ENCODE peak calls at places on chromosomes 3 and 15, in six cellular contexts. R is WERI-Rb-1, C is kidney tubule cell, W is endothelial cell, H is NCI-H774, I is right atrium auricular region. G is an unnamed sample.

GRCh38 chr3:81521855-81522254 is 239.6 kb downstream of the GBE1 start:
- DNase-seq in R (no peak), C (peak; percentile 40), W (no peak), H (no peak), I (no peak), G (no peak)

GRCh38 chr15:75178171-75178937 is 23.3 kb upstream of the C15orf39 start:
- DNase-seq in R (no peak), C (no peak), W (peak; percentile 35), H (no peak), I (no peak), G (no peak)

GRCh38 chr15:87564666-87565065 is 691.9 kb downstream of the NTRK3 start:
- DNase-seq in R (peak; percentile 22), C (no peak), W (no peak), H (no peak), I (no peak), G (no peak)

GRCh38 chr15:38069506-38069905 is 135.1 kb downstream of the TMCO5A start:
- DNase-seq in R (no peak), C (peak; percentile 86), W (no peak), H (no peak), I (peak; percentile 82), G (peak; percentile 47)

GRCh38 chr15:70523192-70523591 is 240.2 kb downstream of the UACA start:
- DNase-seq in R (no peak), C (no peak), W (no peak), H (no peak), I (no peak), G (no peak)

GRCh38 chr3:20637729-20638128 is 451.7 kb upstream of the SGO1 start:
- DNase-seq in R (no peak), C (peak; percentile 34), W (no peak), H (no peak), I (no peak), G (no peak)

GRCh38 chr3:138396752-138397410 is 37.5 kb upstream of the ESYT3 start:
- DNase-seq in R (no peak), C (no peak), W (no peak), H (no peak), I (no peak), G (no peak)

GRCh38 chr3:99945328-99945995 is 127.8 kb downstream of the CMSS1 start:
- DNase-seq in R (no peak), C (no peak), W (no peak), H (no peak), I (no peak), G (no peak)

GRCh38 chr3:23653647-23654525 is 151.9 kb upstream of the UBE2E1 start:
- DNase-seq in R (no peak), C (no peak), W (no peak), H (no peak), I (no peak), G (no peak)

GRCh38 chr3:73669268-73669667 is 44.5 kb upstream of the PDZRN3 start:
- DNase-seq in R (no peak), C (no peak), W (no peak), H (no peak), I (no peak), G (no peak)

GRCh38 chr3:29203846-29204245 is 77.0 kb upstream of the RBMS3 start:
- DNase-seq in R (no peak), C (no peak), W (no peak), H (no peak), I (no peak), G (no peak)

GRCh38 chr3:47855461-47856383 is 52.8 kb downstream of the DHX30 start:
- DNase-seq in R (no peak), C (no peak), W (no peak), H (no peak), I (no peak), G (no peak)

GRCh38 chr3:31909455-31909854 is 71.6 kb downstream of the OSBPL10 start:
- DNase-seq in R (no peak), C (no peak), W (no peak), H (no peak), I (no peak), G (no peak)

GRCh38 chr15:40763801-40764765 is at the start of gene GCHFR:
- DNase-seq in R (peak; percentile 87), C (peak; percentile 74), W (peak; percentile 71), H (peak; percentile 73), I (peak; percentile 79), G (peak; percentile 17)

GRCh38 chr15:94673801-94674200 is 442.4 kb downstream of the MCTP2 start:
- DNase-seq in R (no peak), C (peak; percentile 22), W (no peak), H (no peak), I (no peak), G (no peak)

GRCh38 chr3:176906046-176906905 is 291.0 kb downstream of the TBL1XR1 start:
- DNase-seq in R (no peak), C (peak; percentile 76), W (no peak), H (peak; percentile 83), I (no peak), G (peak; percentile 78)

GRCh38 chr3:105686324-105686897 is 182.4 kb downstream of the CBLB start:
- DNase-seq in R (no peak), C (peak; percentile 31), W (no peak), H (no peak), I (no peak), G (peak; percentile 15)

GRCh38 chr3:186432189-186432588 is 70.2 kb upstream of the DGKG start:
- DNase-seq in R (no peak), C (peak; percentile 79), W (no peak), H (no peak), I (no peak), G (no peak)

GRCh38 chr15:25173241-25174028 is 218.6 kb downstream of the SNRPN start:
- DNase-seq in R (no peak), C (no peak), W (no peak), H (no peak), I (peak; percentile 36), G (no peak)

GRCh38 chr3:69092030-69092513 is 7.3 kb downstream of the ARL6IP5 start:
- DNase-seq in R (no peak), C (no peak), W (peak; percentile 10), H (no peak), I (no peak), G (no peak)

GRCh38 chr3:129277829-129278271 is 820 bp upstream of the HMCES start:
- DNase-seq in R (no peak), C (no peak), W (peak; percentile 5), H (no peak), I (no peak), G (no peak)

GRCh38 chr15:61051570-61052031 is 177.5 kb downstream of the RORA start:
- DNase-seq in R (peak; percentile 73), C (peak; percentile 55), W (peak; percentile 21), H (no peak), I (no peak), G (peak; percentile 6)